ENCODE peak calls at places on chromosomes 13 and 19, in seven cellular contexts. Q is activated naive CD8-positive, alpha-beta T cell treated with anti-CD3 and anti-CD28 coated beads, Interleukin-2, amount 50 U/mL, for 24 hours; G is nephron progenitor cell; B is T47D; I is ascending aorta; Z is H54; R is HT1080. N is an unnamed sample.

GRCh38 chr19:51207747-51208146 is 17.1 kb upstream of the CD33 start:
- DNase-seq in Q (no peak), G (no peak), B (no peak), I (no peak), Z (no peak), R (no peak), N (no peak)

GRCh38 chr19:4474504-4475136 is 2.5 kb downstream of the HDGFL2 start:
- DNase-seq in Q (peak), G (peak), B (peak), I (no peak), Z (peak), R (peak), N (no peak)

GRCh38 chr19:50932018-50932689 is 20.7 kb downstream of the KLK5 start:
- DNase-seq in Q (no peak), G (no peak), B (no peak), I (no peak), Z (no peak), R (no peak), N (no peak)

GRCh38 chr19:49301165-49301865 is 23.7 kb downstream of the SLC6A16 start:
- DNase-seq in Q (peak), G (peak), B (peak), I (no peak), Z (peak), R (peak), N (no peak)

GRCh38 chr19:9945319-9945966 is 9.1 kb upstream of the OLFM2 start:
- DNase-seq in Q (no peak), G (peak), B (no peak), I (peak), Z (peak), R (peak), N (peak)

GRCh38 chr19:39502640-39503417 is 4.1 kb downstream of the DLL3 start:
- DNase-seq in Q (peak), G (peak), B (no peak), I (no peak), Z (peak), R (peak), N (no peak)

GRCh38 chr19:2627319-2627829 is 75.1 kb downstream of the GNG7 start:
- DNase-seq in Q (peak), G (no peak), B (no peak), I (peak), Z (peak), R (peak), N (peak)

GRCh38 chr13:29877456-29878096 is 27.2 kb upstream of the UBL3 start:
- DNase-seq in Q (no peak), G (no peak), B (no peak), I (no peak), Z (no peak), R (no peak), N (no peak)

GRCh38 chr19:57305056-57305455 is 15.2 kb upstream of the ZNF543 start:
- DNase-seq in Q (no peak), G (no peak), B (no peak), I (no peak), Z (no peak), R (no peak), N (no peak)

GRCh38 chr13:50125556-50126377 is 110.5 kb downstream of the KCNRG start:
- DNase-seq in Q (peak), G (peak), B (peak), I (peak), Z (peak), R (peak), N (peak)

GRCh38 chr19:22088541-22089144 is 36.4 kb downstream of the ZNF257 start:
- DNase-seq in Q (no peak), G (no peak), B (no peak), I (no peak), Z (no peak), R (no peak), N (no peak)

GRCh38 chr13:83906240-83906820 is 24.1 kb upstream of the SLITRK1 start:
- DNase-seq in Q (no peak), G (no peak), B (no peak), I (no peak), Z (no peak), R (no peak), N (no peak)

GRCh38 chr19:38049105-38049649 is 142.2 kb downstream of the SIPA1L3 start:
- DNase-seq in Q (peak), G (no peak), B (no peak), I (no peak), Z (no peak), R (peak), N (no peak)

GRCh38 chr19:55660991-55661390 is 6.2 kb downstream of the U2AF2 start:
- DNase-seq in Q (no peak), G (no peak), B (no peak), I (no peak), Z (no peak), R (no peak), N (no peak)

GRCh38 chr13:48733739-48734329 is 80.1 kb downstream of the CYSLTR2 start:
- DNase-seq in Q (no peak), G (no peak), B (no peak), I (no peak), Z (no peak), R (no peak), N (no peak)

GRCh38 chr19:34484328-34484727 is 2.8 kb downstream of the WTIP start:
- DNase-seq in Q (no peak), G (no peak), B (no peak), I (no peak), Z (no peak), R (no peak), N (no peak)